ENCODE peak calls at places on chromosomes 7 and 10, in four cellular contexts. Q, F, T and X are unnamed samples.

GRCh38 chr7:118080947-118081346 is 103.0 kb upstream of the LSM8 start:
- DNase-seq in Q (peak; percentile 81), F (no peak), T (peak; percentile 52), X (peak; percentile 76)

GRCh38 chr10:124231188-124232135 is 138.1 kb upstream of the CHST15 start:
- DNase-seq in Q (no peak), F (no peak), T (no peak), X (no peak)

GRCh38 chr10:2844925-2845324 is 222.4 kb upstream of the PFKP start:
- DNase-seq in Q (no peak), F (no peak), T (no peak), X (no peak)

GRCh38 chr10:72260215-72260587 is 13.5 kb upstream of the DDIT4 start:
- DNase-seq in Q (no peak), F (no peak), T (no peak), X (no peak)

GRCh38 chr10:129219364-129219763 is 247.7 kb upstream of the MGMT start:
- DNase-seq in Q (no peak), F (peak; percentile 53), T (no peak), X (no peak)

GRCh38 chr10:64007157-64007556 is 486.0 kb downstream of the REEP3 start:
- DNase-seq in Q (no peak), F (no peak), T (no peak), X (no peak)

GRCh38 chr10:86123745-86124144 is 242.8 kb downstream of the GRID1 start:
- DNase-seq in Q (no peak), F (no peak), T (no peak), X (no peak)

GRCh38 chr10:60122190-60122589 is 215.8 kb upstream of the CCDC6 start:
- DNase-seq in Q (no peak), F (no peak), T (no peak), X (no peak)

GRCh38 chr7:23864984-23865383 is 155.0 kb downstream of the STK31 start:
- DNase-seq in Q (peak; percentile 43), F (peak; percentile 7), T (no peak), X (no peak)

GRCh38 chr7:34165927-34166550 is 260.7 kb downstream of the BMPER start:
- DNase-seq in Q (peak; percentile 60), F (peak; percentile 37), T (no peak), X (peak; percentile 3)

GRCh38 chr10:124207391-124207790 is 114.0 kb upstream of the CHST15 start:
- DNase-seq in Q (no peak), F (no peak), T (no peak), X (no peak)

GRCh38 chr10:126391162-126391880 is 3.0 kb upstream of the ADAM12 start:
- DNase-seq in Q (peak; percentile 41), F (no peak), T (no peak), X (no peak)

GRCh38 chr7:40701836-40702551 is 567.2 kb downstream of the SUGCT start:
- DNase-seq in Q (no peak), F (no peak), T (no peak), X (no peak)

GRCh38 chr7:148242271-148242801 is 348.2 kb upstream of the C7orf33 start:
- DNase-seq in Q (peak; percentile 16), F (no peak), T (no peak), X (peak; percentile 73)

GRCh38 chr10:71068811-71069411 is 143.5 kb upstream of the UNC5B start:
- DNase-seq in Q (peak; percentile 2), F (peak; percentile 56), T (no peak), X (no peak)

GRCh38 chr10:17021661-17022060 is 108.0 kb downstream of the CUBN start:
- DNase-seq in Q (peak; percentile 25), F (no peak), T (no peak), X (no peak)

GRCh38 chr10:78737883-78738282 is 330.9 kb upstream of the ZMIZ1 start:
- DNase-seq in Q (no peak), F (no peak), T (no peak), X (no peak)

GRCh38 chr10:43046288-43046991 is 30.4 kb upstream of the RET start:
- DNase-seq in Q (no peak), F (no peak), T (no peak), X (no peak)

GRCh38 chr7:135995751-135996150 is 18.6 kb upstream of the MTPN start:
- DNase-seq in Q (peak; percentile 37), F (no peak), T (no peak), X (no peak)
- TF ChIP-seq FOS in Q (no peak), F (no peak), T (no peak), X (no peak)

DNA sequence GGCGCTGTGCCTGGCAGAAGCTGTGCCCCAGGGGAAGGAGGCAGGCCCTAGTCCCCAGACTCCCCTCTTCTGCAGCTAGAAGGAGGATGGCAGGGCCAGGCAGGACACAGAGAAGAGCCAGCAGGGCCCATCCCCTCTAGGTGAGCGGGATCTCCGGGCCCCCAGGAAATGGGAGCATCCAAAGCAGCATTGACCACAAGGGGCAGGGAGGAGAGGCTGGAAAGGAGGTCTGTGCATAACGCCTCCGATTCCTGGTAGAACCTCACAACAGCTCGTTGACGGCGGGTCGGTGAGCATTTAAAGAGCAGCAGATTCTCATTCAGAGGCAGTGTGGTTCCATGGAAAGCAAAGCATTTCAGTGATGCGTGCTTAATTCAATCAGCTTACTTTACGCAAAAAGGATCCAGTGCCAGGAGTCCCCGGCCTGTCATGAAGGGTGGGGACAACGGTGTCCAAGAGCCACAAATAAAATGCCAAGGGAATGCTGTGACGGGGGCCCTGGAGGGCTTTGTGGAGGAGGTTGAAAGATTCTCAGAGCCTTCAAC is 41.0 kb downstream of the CLRN3 start:
- DNase-seq in Q (no peak), F (no peak), T (no peak), X (no peak)
- TF ChIP-seq FOS in Q (no peak), F (no peak), T (no peak), X (no peak)

DNA sequence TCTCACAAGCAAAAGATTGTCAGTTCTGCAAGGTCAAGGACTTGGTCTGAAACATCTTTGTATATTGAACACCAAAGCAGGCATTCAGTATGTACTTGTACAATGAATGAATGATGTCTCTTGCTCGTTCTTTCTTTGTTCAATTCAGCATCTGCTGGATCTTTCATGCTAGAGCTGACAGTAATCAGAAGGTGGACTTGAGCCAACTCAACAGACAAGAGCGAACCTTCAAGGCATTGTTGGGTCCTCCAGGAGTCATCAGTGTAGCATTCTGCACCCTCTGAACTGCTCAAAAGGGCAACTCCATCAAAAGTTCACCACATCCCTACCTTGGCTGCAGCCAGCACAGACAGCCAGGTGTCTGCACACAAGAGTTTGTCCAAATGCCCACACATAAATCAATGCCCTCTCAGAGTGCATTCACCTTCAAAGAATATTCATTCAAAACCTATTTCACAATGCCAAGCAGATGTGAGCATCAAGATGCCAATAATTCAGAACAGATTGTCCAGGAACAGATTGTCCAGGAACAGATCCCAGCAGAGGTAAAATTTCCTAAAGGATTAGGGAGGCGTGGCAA is 386.7 kb downstream of the CALN1 start:
- DNase-seq in Q (no peak), F (no peak), T (no peak), X (no peak)
- TF ChIP-seq FOS in Q (no peak), F (no peak), T (no peak), X (no peak)

GRCh38 chr7:7996568-7996967 is 28.0 kb downstream of the GLCCI1 start:
- DNase-seq in Q (peak; percentile 30), F (no peak), T (no peak), X (no peak)
- TF ChIP-seq FOS in Q (no peak), F (no peak), T (no peak), X (no peak)

GRCh38 chr10:83564889-83565588 is 574.3 kb upstream of the GHITM start:
- DNase-seq in Q (no peak), F (no peak), T (no peak), X (peak; percentile 18)
- TF ChIP-seq FOS in Q (no peak), F (no peak), T (no peak), X (no peak)

GRCh38 chr10:69816963-69817605 is 15.4 kb downstream of the COL13A1 start:
- DNase-seq in Q (no peak), F (no peak), T (no peak), X (no peak)

GRCh38 chr10:69820817-69821216 is 19.1 kb downstream of the COL13A1 start:
- DNase-seq in Q (no peak), F (no peak), T (no peak), X (no peak)

GRCh38 chr10:69818676-69819239 is 17.1 kb downstream of the COL13A1 start:
- DNase-seq in Q (peak; percentile 38), F (peak; percentile 14), T (no peak), X (no peak)

GRCh38 chr10:69816536-69816935 is 14.8 kb downstream of the COL13A1 start:
- DNase-seq in Q (no peak), F (no peak), T (no peak), X (no peak)

GRCh38 chr10:69819713-69820506 is 18.2 kb downstream of the COL13A1 start:
- DNase-seq in Q (peak; percentile 46), F (peak; percentile 71), T (no peak), X (no peak)
- TF ChIP-seq FOS in Q (no peak), F (peak; percentile 96), T (no peak), X (no peak)

DNA sequence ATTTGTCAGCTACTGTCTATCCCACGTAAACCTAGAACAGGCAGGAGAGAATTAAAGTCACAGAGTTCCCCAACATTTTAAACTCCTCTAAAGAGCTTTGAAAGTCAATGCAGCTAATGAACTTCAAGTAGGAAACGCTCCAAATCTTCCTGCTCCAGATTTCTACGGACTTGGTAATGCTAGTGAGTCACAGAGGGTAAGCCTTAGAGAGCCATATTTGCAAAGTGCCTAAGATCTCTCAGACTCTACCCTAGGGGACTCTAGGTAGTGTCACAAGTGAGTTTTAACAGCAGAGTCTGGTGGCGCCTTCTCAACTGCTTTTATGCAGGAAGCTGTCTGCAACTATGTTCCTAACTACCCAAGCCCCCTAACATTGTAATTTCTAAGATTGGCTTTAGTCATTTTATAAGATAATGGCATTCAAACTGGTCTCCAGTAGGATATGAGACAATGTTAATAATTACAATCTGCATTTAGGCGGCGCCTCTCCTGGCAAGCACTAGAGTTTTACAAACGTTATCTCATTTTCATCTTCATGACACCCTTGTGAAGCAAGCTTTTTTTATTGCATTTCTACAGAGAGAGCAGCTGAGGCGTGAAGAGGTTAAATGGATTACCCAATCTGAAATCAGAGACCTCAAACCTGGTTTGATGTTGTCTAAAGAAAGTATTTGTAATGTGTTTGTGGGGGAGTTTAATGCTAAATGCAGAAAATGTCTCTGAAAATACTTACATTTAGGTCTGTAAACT is 22.0 kb upstream of the FZD1 start:
- DNase-seq in Q (peak; percentile 66), F (no peak), T (no peak), X (no peak)
- TF ChIP-seq FOS in Q (no peak), F (no peak), T (no peak), X (no peak)

GRCh38 chr7:157806711-157807110 is 469.9 kb downstream of the DNAJB6 start:
- DNase-seq in Q (no peak), F (no peak), T (no peak), X (no peak)
- TF ChIP-seq FOS in Q (no peak), F (no peak), T (no peak), X (no peak)